ENCODE peak calls at places on chromosomes 4 and X, in ten cellular contexts. E, T, C, Y, O, D, I, G, L and B are unnamed samples. For H3K9me3, the result is how much of the 10 kb centered on the place peaks cover.

GRCh38 chrX:12013220-12013619 is 125.1 kb upstream of the FRMPD4 start:
- DNase-seq in E (peak), T (no peak), C (no peak), Y (peak), O (peak), D (no peak), I (no peak), G (no peak), L (no peak), B (no peak)

GRCh38 chr4:165715989-165716388 is 157.0 kb upstream of the TLL1 start:
- DNase-seq in E (no peak), T (no peak), C (no peak), Y (no peak), O (peak), D (no peak), I (no peak), G (no peak), L (no peak), B (no peak)

GRCh38 chr4:169410839-169411770 is 140.3 kb upstream of the SH3RF1 start:
- DNase-seq in E (peak), T (no peak), C (no peak), Y (peak), O (peak), D (no peak), I (peak), G (peak), L (peak), B (peak)

GRCh38 chr4:179465131-179465797 is 2023.0 kb upstream of the AGA start:
- DNase-seq in E (peak), T (no peak), C (no peak), Y (peak), O (peak), D (no peak), I (no peak), G (no peak), L (no peak), B (no peak)

GRCh38 chr4:125464146-125464545 is 149.4 kb downstream of the FAT4 start:
- DNase-seq in E (no peak), T (no peak), C (no peak), Y (no peak), O (no peak), D (no peak), I (no peak), G (no peak), L (no peak), B (no peak)

GRCh38 chr4:175421506-175421905 is 390.6 kb downstream of the GPM6A start:
- DNase-seq in E (peak), T (no peak), C (no peak), Y (peak), O (peak), D (no peak), I (no peak), G (no peak), L (no peak), B (no peak)

GRCh38 chr4:141131738-141132688 is 1.3 kb downstream of the RNF150 start:
- DNase-seq in E (peak), T (peak), C (peak), Y (no peak), O (peak), D (peak), I (peak), G (peak), L (no peak), B (no peak)

GRCh38 chrX:46627700-46628405 is 54.3 kb downstream of the CHST7 start:
- DNase-seq in E (no peak), T (no peak), C (no peak), Y (no peak), O (no peak), D (no peak), I (peak), G (no peak), L (no peak), B (no peak)

GRCh38 chr4:82429728-82430192 is 502 bp downstream of the HNRNPDL start:
- DNase-seq in E (no peak), T (no peak), C (no peak), Y (peak), O (peak), D (no peak), I (no peak), G (peak), L (no peak), B (no peak)

GRCh38 chrX:24900234-24900633 is 115.5 kb downstream of the ARX start:
- DNase-seq in E (no peak), T (no peak), C (no peak), Y (no peak), O (no peak), D (no peak), I (no peak), G (no peak), L (no peak), B (no peak)

GRCh38 chrX:6545712-6546111 is 10.8 kb upstream of the VCX3A start:
- DNase-seq in E (no peak), T (no peak), C (no peak), Y (no peak), O (no peak), D (no peak), I (no peak), G (no peak), L (no peak), B (no peak)

GRCh38 chr4:183840311-183840710 is 64.8 kb upstream of the STOX2 start:
- DNase-seq in E (peak), T (peak), C (peak), Y (peak), O (peak), D (peak), I (peak), G (peak), L (peak), B (peak)

GRCh38 chrX:20712811-20713210 is 446.1 kb upstream of the RPS6KA3 start:
- DNase-seq in E (no peak), T (no peak), C (no peak), Y (no peak), O (peak), D (no peak), I (no peak), G (no peak), L (no peak), B (no peak)

GRCh38 chr4:156870166-156870565 is 101.4 kb downstream of the PDGFC start:
- DNase-seq in E (peak), T (no peak), C (no peak), Y (no peak), O (no peak), D (no peak), I (no peak), G (no peak), L (no peak), B (no peak)

GRCh38 chr4:123546123-123546654 is 149.6 kb downstream of the SPRY1 start:
- DNase-seq in E (no peak), T (no peak), C (no peak), Y (no peak), O (no peak), D (no peak), I (no peak), G (no peak), L (no peak), B (no peak)

GRCh38 chr4:185128272-185129119 is 14.6 kb upstream of the SLC25A4 start:
- DNase-seq in E (no peak), T (peak), C (no peak), Y (peak), O (peak), D (peak), I (no peak), G (peak), L (no peak), B (peak)

GRCh38 chr4:16582526-16582925 is 315.9 kb downstream of the LDB2 start:
- DNase-seq in E (no peak), T (no peak), C (no peak), Y (no peak), O (no peak), D (peak), I (no peak), G (peak), L (no peak), B (no peak)

GRCh38 chrX:150324035-150324728 is 38.9 kb upstream of the MAMLD1 start:
- DNase-seq in E (peak), T (no peak), C (no peak), Y (peak), O (peak), D (no peak), I (no peak), G (no peak), L (no peak), B (no peak)

GRCh38 chr4:166903408-166903807 is 330.9 kb downstream of the SPOCK3 start:
- DNase-seq in E (no peak), T (no peak), C (no peak), Y (no peak), O (no peak), D (no peak), I (no peak), G (no peak), L (no peak), B (no peak)

GRCh38 chrX:34849371-34849770 is 93.2 kb upstream of the FAM47B start:
- DNase-seq in E (peak), T (no peak), C (no peak), Y (no peak), O (peak), D (no peak), I (no peak), G (no peak), L (no peak), B (no peak)
- H3K9me3 ChIP-seq in E (under half), T (under half), C (under half), Y (under half), O (under half), D (under half), I (under half), G (under half), L (under half), B (under half)

DNA sequence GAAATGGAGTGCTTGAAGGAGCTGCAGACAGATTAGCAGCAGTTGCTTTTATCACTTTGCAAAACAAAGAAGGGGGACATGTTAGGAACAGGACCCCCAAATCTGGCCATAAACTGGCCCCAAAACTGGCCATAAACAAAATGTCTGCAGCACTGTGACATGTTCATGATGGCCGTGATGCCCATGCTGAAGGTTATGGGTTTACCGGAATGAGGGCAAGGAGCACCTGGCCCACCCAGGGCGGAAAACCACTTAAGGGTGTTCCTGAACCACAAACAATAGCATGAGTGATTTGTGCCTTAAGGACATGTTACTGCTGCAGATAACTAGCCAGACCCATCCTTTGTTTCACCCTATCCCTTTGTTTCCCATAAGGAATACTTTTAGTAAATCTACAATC is 79.6 kb upstream of the GC start:
- DNase-seq in E (no peak), T (no peak), C (no peak), Y (no peak), O (no peak), D (no peak), I (no peak), G (no peak), L (no peak), B (no peak)
- H3K9me3 ChIP-seq in E (under half), T (under half), C (under half), Y (under half), O (under half), D (under half), I (under half), G (under half), L (under half), B (under half)

GRCh38 chr4:18815081-18815778 is 793.7 kb upstream of the LCORL start:
- DNase-seq in E (no peak), T (no peak), C (no peak), Y (no peak), O (no peak), D (no peak), I (no peak), G (no peak), L (no peak), B (no peak)

GRCh38 chr4:18816228-18816891 is 794.8 kb upstream of the LCORL start:
- DNase-seq in E (no peak), T (no peak), C (no peak), Y (no peak), O (no peak), D (no peak), I (no peak), G (no peak), L (no peak), B (no peak)

GRCh38 chr4:18813055-18813454 is 791.5 kb upstream of the LCORL start:
- DNase-seq in E (no peak), T (no peak), C (no peak), Y (no peak), O (no peak), D (no peak), I (no peak), G (no peak), L (no peak), B (no peak)

GRCh38 chr4:18815779-18816173 is 794.2 kb upstream of the LCORL start:
- DNase-seq in E (no peak), T (no peak), C (no peak), Y (no peak), O (no peak), D (peak), I (no peak), G (no peak), L (no peak), B (no peak)

DNA sequence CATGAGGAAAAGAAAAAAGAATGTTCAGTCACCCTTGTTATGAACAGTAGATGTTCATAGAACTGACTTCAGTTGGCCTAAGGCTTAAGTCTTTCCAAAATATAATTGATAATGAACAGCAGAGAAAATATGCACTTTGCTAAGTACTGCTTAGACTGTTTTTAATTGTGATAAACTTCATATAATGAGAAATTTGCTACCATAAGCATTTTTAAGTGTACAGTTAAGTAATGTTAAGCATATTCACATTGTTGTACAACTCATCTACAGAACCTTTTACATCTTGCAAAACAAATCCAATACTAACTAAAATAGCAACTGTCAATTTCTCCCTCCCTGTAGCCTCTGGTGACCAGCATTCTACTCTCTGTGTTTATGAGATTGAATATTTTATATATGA is 792.2 kb upstream of the LCORL start:
- DNase-seq in E (no peak), T (no peak), C (no peak), Y (no peak), O (no peak), D (no peak), I (no peak), G (no peak), L (no peak), B (no peak)
- H3K9me3 ChIP-seq in E (under half), T (under half), C (under half), Y (under half), O (under half), D (under half), I (under half), G (under half), L (under half), B (under half)

GRCh38 chr4:131061734-131062133 is 1965.8 kb downstream of the C4orf33 start:
- DNase-seq in E (no peak), T (no peak), C (no peak), Y (no peak), O (no peak), D (no peak), I (no peak), G (no peak), L (no peak), B (no peak)
- H3K9me3 ChIP-seq in E (under half), T (under half), C (under half), Y (under half), O (under half), D (under half), I (under half), G (under half), L (under half), B (under half)

GRCh38 chrX:71256051-71256450 is 2.1 kb upstream of the ZMYM3 start:
- DNase-seq in E (peak), T (no peak), C (no peak), Y (no peak), O (peak), D (no peak), I (no peak), G (no peak), L (no peak), B (no peak)
- H3K9me3 ChIP-seq in E (under half), T (under half), C (under half), Y (under half), O (under half), D (under half), I (under half), G (under half), L (under half), B (under half)

GRCh38 chr4:61094854-61095598 is 105.1 kb upstream of the ADGRL3 start:
- DNase-seq in E (no peak), T (no peak), C (no peak), Y (no peak), O (no peak), D (no peak), I (no peak), G (no peak), L (no peak), B (no peak)
- H3K9me3 ChIP-seq in E (under half), T (under half), C (under half), Y (under half), O (under half), D (under half), I (under half), G (under half), L (under half), B (under half)